ENCODE peak calls at places on chromosome 5, in six cellular contexts. K, X, B, Q, G and A are unnamed samples.

GRCh38 chr5:7050986-7051385 is 337.8 kb downstream of the TENT4A start:
- DNase-seq in K (no peak), X (no peak), B (no peak), Q (no peak), G (no peak), A (no peak)

GRCh38 chr5:141914154-141914743 is 9.4 kb upstream of the DELE1 start:
- DNase-seq in K (peak; percentile 6), X (no peak), B (no peak), Q (no peak), G (peak; percentile 27), A (no peak)

GRCh38 chr5:142785211-142785610 is 15.0 kb downstream of the ARHGAP26 start:
- DNase-seq in K (no peak), X (no peak), B (no peak), Q (no peak), G (no peak), A (no peak)

GRCh38 chr5:147658293-147658932 is 124.1 kb downstream of the JAKMIP2 start:
- DNase-seq in K (no peak), X (no peak), B (no peak), Q (no peak), G (peak; percentile 47), A (no peak)

GRCh38 chr5:145856285-145856818 is 16.5 kb downstream of the GRXCR2 start:
- DNase-seq in K (no peak), X (peak; percentile 82), B (peak; percentile 22), Q (peak; percentile 38), G (no peak), A (no peak)

GRCh38 chr5:135271533-135272310 is 127.3 kb downstream of the MACROH2A1 start:
- DNase-seq in K (no peak), X (no peak), B (peak; percentile 69), Q (no peak), G (peak; percentile 98), A (no peak)

GRCh38 chr5:123512631-123513461 is 869 bp downstream of the CSNK1G3 start:
- DNase-seq in K (no peak), X (peak; percentile 86), B (peak; percentile 25), Q (peak; percentile 24), G (peak; percentile 4), A (peak; percentile 26)

GRCh38 chr5:134082264-134082992 is 32.1 kb upstream of the TCF7 start:
- DNase-seq in K (no peak), X (no peak), B (peak; percentile 34), Q (no peak), G (no peak), A (no peak)

GRCh38 chr5:103849934-103850333 is 287.3 kb upstream of the NUDT12 start:
- DNase-seq in K (no peak), X (no peak), B (peak; percentile 93), Q (peak; percentile 34), G (no peak), A (peak; percentile 76)

GRCh38 chr5:100900796-100901731 is 2.0 kb downstream of the ST8SIA4 start:
- DNase-seq in K (peak; percentile 45), X (peak; percentile 89), B (peak; percentile 69), Q (no peak), G (peak; percentile 95), A (peak; percentile 65)

GRCh38 chr5:33343661-33344327 is 97.0 kb upstream of the TARS1 start:
- DNase-seq in K (no peak), X (no peak), B (peak; percentile 63), Q (peak; percentile 7), G (no peak), A (peak; percentile 3)

GRCh38 chr5:13930721-13931246 is 13.7 kb downstream of the DNAH5 start:
- DNase-seq in K (peak; percentile 58), X (no peak), B (no peak), Q (no peak), G (no peak), A (no peak)

GRCh38 chr5:150315245-150315644 is 12.5 kb upstream of the ARSI start:
- DNase-seq in K (no peak), X (no peak), B (no peak), Q (no peak), G (no peak), A (no peak)

GRCh38 chr5:135568241-135568640 is 10.6 kb downstream of the CXCL14 start:
- DNase-seq in K (no peak), X (no peak), B (no peak), Q (no peak), G (no peak), A (no peak)

GRCh38 chr5:59562756-59563389 is 330.7 kb downstream of the PDE4D start:
- DNase-seq in K (no peak), X (no peak), B (peak; percentile 84), Q (peak; percentile 46), G (peak; percentile 18), A (peak; percentile 34)

GRCh38 chr5:35134278-35135030 is 86.7 kb upstream of the AGXT2 start:
- DNase-seq in K (no peak), X (no peak), B (no peak), Q (no peak), G (no peak), A (no peak)

GRCh38 chr5:113164016-113164415 is 187.4 kb downstream of the DCP2 start:
- DNase-seq in K (no peak), X (no peak), B (no peak), Q (no peak), G (no peak), A (no peak)

GRCh38 chr5:58133631-58134296 is 326.1 kb downstream of the PLK2 start:
- DNase-seq in K (no peak), X (no peak), B (peak; percentile 11), Q (peak; percentile 23), G (no peak), A (no peak)

GRCh38 chr5:88883059-88883565 is at the start of gene MEF2C:
- DNase-seq in K (peak; percentile 63), X (peak; percentile 92), B (peak; percentile 87), Q (peak; percentile 84), G (peak; percentile 89), A (peak; percentile 4)

GRCh38 chr5:166551384-166551783 is 1740.1 kb upstream of the WWC1 start:
- DNase-seq in K (no peak), X (no peak), B (no peak), Q (no peak), G (no peak), A (no peak)

GRCh38 chr5:134555223-134555790 is 29.8 kb downstream of the JADE2 start:
- DNase-seq in K (no peak), X (no peak), B (peak; percentile 39), Q (no peak), G (no peak), A (no peak)

GRCh38 chr5:59021286-59021673 is 438.4 kb downstream of the RAB3C start:
- DNase-seq in K (peak; percentile 69), X (no peak), B (no peak), Q (no peak), G (no peak), A (no peak)